ENCODE peak calls at places on chromosomes 5 and 9, in seven cellular contexts. C is activated T-helper 1 cell treated with Interleukin-2 at 50 U/mL for 16 hours, J is GM13976, H is NCI-H774, I is mesothelial cell of epicardium, T is EH, B is T47D. G is an unnamed sample.

GRCh38 chr9:22238809-22239684 is 207.6 kb upstream of the DMRTA1 start:
- DNase-seq in C (no peak), J (no peak), H (peak), I (no peak), T (peak), B (peak), G (no peak)

GRCh38 chr5:172841-173251 is 18.4 kb upstream of the LRRC14B start:
- DNase-seq in C (no peak), J (no peak), H (no peak), I (no peak), T (no peak), B (no peak), G (no peak)

GRCh38 chr9:536597-537511 is 304.6 kb upstream of the DMRT1 start:
- DNase-seq in C (no peak), J (no peak), H (no peak), I (no peak), T (no peak), B (no peak), G (no peak)

GRCh38 chr5:17105744-17106450 is 111.5 kb upstream of the BASP1 start:
- DNase-seq in C (no peak), J (no peak), H (no peak), I (no peak), T (peak), B (no peak), G (no peak)

GRCh38 chr5:133718457-133718856 is 106.1 kb upstream of the FSTL4 start:
- DNase-seq in C (no peak), J (no peak), H (no peak), I (no peak), T (no peak), B (no peak), G (no peak)

GRCh38 chr9:114311571-114312512 is 11.1 kb upstream of the ORM1 start:
- DNase-seq in C (no peak), J (no peak), H (no peak), I (peak), T (no peak), B (no peak), G (no peak)

GRCh38 chr5:134503088-134503936 is 22.2 kb upstream of the JADE2 start:
- DNase-seq in C (peak), J (peak), H (no peak), I (no peak), T (peak), B (no peak), G (no peak)

GRCh38 chr5:98193921-98194760 is 579.3 kb upstream of the RGMB start:
- DNase-seq in C (no peak), J (no peak), H (no peak), I (no peak), T (peak), B (no peak), G (no peak)

GRCh38 chr5:160467555-160468418 is 46.1 kb downstream of the PTTG1 start:
- DNase-seq in C (peak), J (peak), H (no peak), I (peak), T (peak), B (no peak), G (no peak)

GRCh38 chr5:72298711-72299110 is 21.3 kb downstream of the MRPS27 start:
- DNase-seq in C (no peak), J (no peak), H (no peak), I (no peak), T (no peak), B (no peak), G (no peak)

GRCh38 chr5:35248843-35249780 is 18.8 kb upstream of the PRLR start:
- DNase-seq in C (no peak), J (no peak), H (no peak), I (no peak), T (peak), B (no peak), G (no peak)

GRCh38 chr9:133420392-133420827 is 1.8 kb upstream of the ADAMTS13 start:
- DNase-seq in C (no peak), J (peak), H (no peak), I (no peak), T (no peak), B (no peak), G (no peak)

GRCh38 chr9:37209431-37210386 is 89.3 kb downstream of the ZCCHC7 start:
- DNase-seq in C (no peak), J (no peak), H (no peak), I (no peak), T (peak), B (no peak), G (no peak)

GRCh38 chr5:10856646-10857332 is 95.8 kb upstream of the DAP start:
- DNase-seq in C (no peak), J (peak), H (no peak), I (peak), T (peak), B (no peak), G (peak)

GRCh38 chr5:82493217-82493616 is 215.1 kb upstream of the RPS23 start:
- DNase-seq in C (no peak), J (no peak), H (no peak), I (no peak), T (no peak), B (no peak), G (no peak)

GRCh38 chr9:129069128-129069824 is 11.6 kb upstream of the DOLPP1 start:
- DNase-seq in C (peak), J (no peak), H (no peak), I (no peak), T (no peak), B (no peak), G (no peak)

GRCh38 chr9:72428329-72428728 is 63.3 kb upstream of the ZFAND5 start:
- DNase-seq in C (no peak), J (no peak), H (no peak), I (no peak), T (peak), B (no peak), G (no peak)

GRCh38 chr5:41527201-41527779 is 16.9 kb upstream of the PLCXD3 start:
- DNase-seq in C (no peak), J (no peak), H (no peak), I (no peak), T (peak), B (no peak), G (no peak)

GRCh38 chr9:92535940-92536850 is at the start of gene ECM2:
- DNase-seq in C (no peak), J (no peak), H (no peak), I (no peak), T (peak), B (no peak), G (no peak)

GRCh38 chr9:123335227-123335985 is 20.6 kb upstream of the CRB2 start:
- DNase-seq in C (no peak), J (no peak), H (no peak), I (peak), T (peak), B (no peak), G (no peak)

GRCh38 chr5:140408750-140409241 is 7.2 kb downstream of the ANKHD1 start:
- DNase-seq in C (no peak), J (no peak), H (peak), I (no peak), T (no peak), B (no peak), G (no peak)

GRCh38 chr5:167425161-167425560 is 866.3 kb upstream of the WWC1 start:
- DNase-seq in C (no peak), J (no peak), H (no peak), I (no peak), T (no peak), B (no peak), G (no peak)

GRCh38 chr9:76987594-76988200 is 31.8 kb upstream of the FOXB2 start:
- DNase-seq in C (no peak), J (peak), H (peak), I (no peak), T (peak), B (peak), G (peak)

GRCh38 chr9:127730262-127730661 is 4.8 kb downstream of the TOR2A start:
- DNase-seq in C (no peak), J (no peak), H (no peak), I (no peak), T (no peak), B (no peak), G (no peak)

GRCh38 chr9:101791938-101792337 is 53.5 kb upstream of the GRIN3A start:
- DNase-seq in C (no peak), J (no peak), H (no peak), I (peak), T (peak), B (peak), G (no peak)

GRCh38 chr5:165497707-165498106 is 1992.3 kb downstream of the MAT2B start:
- DNase-seq in C (no peak), J (peak), H (no peak), I (no peak), T (no peak), B (peak), G (no peak)

GRCh38 chr9:97564291-97565175 is 63.1 kb downstream of the TMOD1 start:
- DNase-seq in C (no peak), J (no peak), H (no peak), I (no peak), T (peak), B (no peak), G (no peak)

GRCh38 chr9:95127249-95128176 is 190.0 kb downstream of the FANCC start:
- DNase-seq in C (peak), J (peak), H (peak), I (peak), T (peak), B (peak), G (no peak)

GRCh38 chr5:12099296-12099695 is 195.1 kb upstream of the CTNND2 start:
- DNase-seq in C (no peak), J (no peak), H (no peak), I (no peak), T (no peak), B (no peak), G (no peak)

GRCh38 chr5:52657231-52657645 is 130.5 kb upstream of the ITGA1 start:
- DNase-seq in C (no peak), J (peak), H (peak), I (no peak), T (peak), B (peak), G (peak)

GRCh38 chr5:97874491-97874890 is 691.4 kb upstream of the RIOK2 start:
- DNase-seq in C (no peak), J (no peak), H (no peak), I (no peak), T (peak), B (no peak), G (no peak)

GRCh38 chr9:34612788-34613390 is 992 bp upstream of the RPP25L start:
- DNase-seq in C (peak), J (peak), H (peak), I (peak), T (peak), B (peak), G (peak)

GRCh38 chr5:6732634-6733410 is 19.6 kb downstream of the TENT4A start:
- DNase-seq in C (no peak), J (no peak), H (no peak), I (no peak), T (peak), B (no peak), G (no peak)

GRCh38 chr5:83015676-83016075 is 61.5 kb downstream of the TMEM167A start:
- DNase-seq in C (no peak), J (no peak), H (no peak), I (no peak), T (peak), B (peak), G (no peak)

GRCh38 chr9:129240581-129241211 is 62.6 kb upstream of the IER5L start:
- DNase-seq in C (no peak), J (no peak), H (no peak), I (no peak), T (no peak), B (no peak), G (no peak)

GRCh38 chr5:125348221-125348692 is 601.8 kb upstream of the ZNF608 start:
- DNase-seq in C (no peak), J (no peak), H (no peak), I (no peak), T (no peak), B (no peak), G (no peak)

GRCh38 chr5:176188085-176188484 is 50.1 kb upstream of the SIMC1 start:
- DNase-seq in C (no peak), J (no peak), H (no peak), I (no peak), T (no peak), B (no peak), G (no peak)

GRCh38 chr5:76389513-76390154 is 13.5 kb upstream of the IQGAP2 start:
- DNase-seq in C (no peak), J (no peak), H (no peak), I (no peak), T (no peak), B (no peak), G (no peak)

G was measured in NCI-H1930.